ENCODE peak calls at places on chromosomes 3 and 15, in four cellular contexts. O, E, J and K are unnamed samples. For H3K4me1, the result is how much of the 10 kb centered on the place peaks cover.

GRCh38 chr3:116951610-116952009 is 242.0 kb downstream of the TUSC7 start:
- DNase-seq in J (no peak), E (no peak), O (no peak), K (no peak)

GRCh38 chr3:24237971-24238767 is 256.5 kb downstream of the THRB start:
- DNase-seq in O (no peak), E (peak), J (no peak), K (no peak)

GRCh38 chr3:49469037-49469875 is 811 bp upstream of the DAG1 start:
- DNase-seq in J (peak), E (peak), O (peak), K (peak)

GRCh38 chr3:149585401-149585726 is 72.5 kb downstream of the WWTR1 start:
- DNase-seq in E (no peak), O (no peak), J (no peak), K (no peak)

GRCh38 chr3:118196183-118196582 is 838.5 kb downstream of the IGSF11 start:
- DNase-seq in E (no peak), O (no peak), J (no peak), K (no peak)

GRCh38 chr3:23834082-23834870 is 28.5 kb downstream of the UBE2E1 start:
- DNase-seq in O (no peak), J (no peak), E (peak), K (no peak)

GRCh38 chr3:179687967-179688535 is 35.2 kb downstream of the USP13 start:
- DNase-seq in J (no peak), O (no peak), E (no peak), K (no peak)

GRCh38 chr3:59185586-59186381 is 136.0 kb upstream of the CFAP20DC start:
- DNase-seq in E (peak), J (no peak), O (no peak), K (no peak)

GRCh38 chr3:51137715-51138114 is 247.4 kb upstream of the MANF start:
- DNase-seq in J (no peak), E (no peak), O (no peak), K (no peak)

GRCh38 chr3:126259411-126260391 is 79.3 kb upstream of the ALDH1L1 start:
- DNase-seq in E (peak), O (peak), J (peak), K (no peak)

GRCh38 chr3:79521221-79521848 is 246.5 kb downstream of the ROBO1 start:
- DNase-seq in O (no peak), E (peak), J (no peak), K (no peak)

GRCh38 chr3:149630806-149631205 is 27.0 kb downstream of the WWTR1 start:
- DNase-seq in E (no peak), J (no peak), O (no peak), K (no peak)

GRCh38 chr3:135565481-135565880 is 400.0 kb upstream of the PPP2R3A start:
- DNase-seq in E (peak), O (no peak), J (no peak), K (no peak)

DNA sequence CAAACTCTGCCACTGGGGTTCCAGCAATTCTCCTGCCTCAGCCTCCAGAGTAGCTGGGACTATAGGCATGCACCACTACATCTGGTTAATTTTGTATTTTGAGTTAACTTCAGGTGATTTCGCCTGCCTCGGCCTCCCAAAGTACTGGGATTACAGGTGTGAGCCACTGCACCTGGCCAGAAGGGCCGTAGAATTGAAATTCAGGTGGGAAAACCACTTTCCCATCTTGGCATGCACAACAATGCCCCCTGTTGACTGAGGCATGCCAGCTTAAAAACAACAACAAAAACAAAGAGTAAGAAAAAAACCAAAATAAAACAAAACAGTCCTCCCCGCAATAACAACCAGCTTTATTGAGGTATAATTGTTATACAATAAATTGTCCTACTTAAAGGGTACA is 32.6 kb upstream of the RAB11A start:
- DNase-seq in J (no peak), O (no peak), E (no peak), K (no peak)
- H3K4me1 ChIP-seq in J (under half), O (under half), E (under half), K (under half)

GRCh38 chr3:42022355-42022754 is 60.5 kb upstream of the ULK4 start:
- DNase-seq in J (no peak), O (no peak), E (no peak), K (no peak)
- H3K27ac ChIP-seq in J (no peak), O (no peak), E (no peak), K (peak)

DNA sequence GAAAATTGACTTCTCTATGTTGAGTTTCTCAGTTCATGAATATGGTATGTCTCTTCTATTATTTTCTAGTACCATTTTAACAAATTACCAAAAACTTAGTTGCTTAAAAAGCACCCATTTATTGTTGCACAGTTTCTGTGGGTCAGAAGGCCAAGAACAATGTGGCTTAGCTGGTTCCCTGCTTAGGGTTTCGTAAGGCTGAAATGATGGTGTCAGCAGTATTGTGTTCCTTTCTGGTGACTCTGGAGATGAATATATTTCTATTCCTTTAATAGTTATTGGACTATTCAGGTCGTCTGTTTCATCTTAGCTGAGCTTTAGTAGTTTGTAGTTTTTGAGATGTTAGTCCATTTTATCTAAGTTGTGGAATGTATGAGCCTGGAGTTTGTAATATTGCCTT is 44.9 kb downstream of the IL1RAP start:
- DNase-seq in O (no peak), E (no peak), J (no peak), K (no peak)
- H3K4me1 ChIP-seq in O (under half), E (under half), J (under half), K (under half)

GRCh38 chr3:155281892-155282291 is 11.6 kb downstream of the STRIT1 start:
- DNase-seq in J (no peak), O (no peak), E (peak), K (no peak)

GRCh38 chr3:155285936-155286335 is 7.5 kb downstream of the STRIT1 start:
- DNase-seq in E (no peak), J (no peak), O (no peak), K (no peak)

GRCh38 chr3:155286745-155287144 is 6.7 kb downstream of the STRIT1 start:
- DNase-seq in O (no peak), J (no peak), E (peak), K (no peak)

GRCh38 chr3:155282416-155283091 is 10.9 kb downstream of the STRIT1 start:
- DNase-seq in O (no peak), E (peak), J (no peak), K (no peak)

GRCh38 chr3:155283092-155284056 is 10.1 kb downstream of the STRIT1 start:
- DNase-seq in O (no peak), E (no peak), J (no peak), K (no peak)
- H3K27ac ChIP-seq in O (no peak), E (peak), J (no peak), K (no peak)

GRCh38 chr3:175670572-175670971 is 811.4 kb downstream of the NAALADL2 start:
- DNase-seq in O (no peak), J (no peak), E (peak), K (no peak)

GRCh38 chr3:175668300-175668699 is 809.2 kb downstream of the NAALADL2 start:
- DNase-seq in E (peak), O (no peak), J (no peak), K (no peak)

DNA sequence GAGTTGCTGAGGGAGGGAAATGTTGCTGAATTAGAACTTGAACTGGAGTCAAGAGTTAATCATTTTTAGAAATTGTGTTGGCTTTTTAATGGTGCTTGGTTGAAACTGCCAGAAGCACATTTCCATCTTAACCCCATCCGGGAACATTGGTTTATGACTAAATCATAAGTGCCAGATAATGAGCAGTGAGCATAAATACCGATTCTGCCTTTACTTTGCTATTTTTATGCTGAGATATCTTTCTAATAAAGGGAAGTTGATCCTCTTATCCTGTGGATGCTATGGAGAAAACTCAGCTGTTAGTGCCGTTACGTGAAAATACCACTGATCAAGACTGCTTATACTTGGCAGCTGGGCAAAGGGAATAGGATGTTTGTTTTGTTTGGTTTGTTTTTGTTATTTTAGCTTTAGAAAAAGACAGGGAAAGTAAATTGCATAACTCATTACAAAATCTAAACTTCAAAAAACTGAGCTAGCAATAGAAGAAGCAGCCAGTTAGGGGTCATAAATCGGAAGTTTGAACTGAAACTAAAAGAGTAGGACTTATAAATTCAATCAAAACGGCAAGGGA is 813.1 kb downstream of the NAALADL2 start:
- DNase-seq in O (no peak), E (peak), J (no peak), K (no peak)
- H3K4me1 ChIP-seq in O (under half), E (under half), J (under half), K (under half)

DNA sequence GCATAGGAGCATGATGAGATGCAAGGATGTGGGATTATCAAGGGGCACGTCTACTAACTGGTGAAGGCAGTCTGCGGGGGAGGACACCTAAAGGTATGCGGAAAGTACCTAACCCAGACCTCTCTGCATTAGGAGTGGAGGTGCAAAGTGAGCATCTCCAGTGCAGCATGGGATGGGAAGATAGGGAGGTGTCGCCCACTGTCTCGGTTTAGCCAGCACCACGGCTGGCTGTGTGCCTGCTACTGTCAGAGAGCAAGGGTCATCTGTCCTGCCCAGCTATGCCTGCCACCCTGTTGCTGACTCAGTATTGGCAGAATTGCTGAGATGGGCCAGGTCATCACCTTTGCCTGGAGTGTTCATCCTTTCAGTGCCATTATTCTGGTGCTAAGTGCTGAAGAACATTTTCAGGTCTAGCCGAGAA is 40.1 kb downstream of the OXNAD1 start:
- DNase-seq in O (no peak), J (no peak), E (no peak), K (no peak)
- H3K27ac ChIP-seq in O (no peak), J (no peak), E (no peak), K (no peak)

DNA sequence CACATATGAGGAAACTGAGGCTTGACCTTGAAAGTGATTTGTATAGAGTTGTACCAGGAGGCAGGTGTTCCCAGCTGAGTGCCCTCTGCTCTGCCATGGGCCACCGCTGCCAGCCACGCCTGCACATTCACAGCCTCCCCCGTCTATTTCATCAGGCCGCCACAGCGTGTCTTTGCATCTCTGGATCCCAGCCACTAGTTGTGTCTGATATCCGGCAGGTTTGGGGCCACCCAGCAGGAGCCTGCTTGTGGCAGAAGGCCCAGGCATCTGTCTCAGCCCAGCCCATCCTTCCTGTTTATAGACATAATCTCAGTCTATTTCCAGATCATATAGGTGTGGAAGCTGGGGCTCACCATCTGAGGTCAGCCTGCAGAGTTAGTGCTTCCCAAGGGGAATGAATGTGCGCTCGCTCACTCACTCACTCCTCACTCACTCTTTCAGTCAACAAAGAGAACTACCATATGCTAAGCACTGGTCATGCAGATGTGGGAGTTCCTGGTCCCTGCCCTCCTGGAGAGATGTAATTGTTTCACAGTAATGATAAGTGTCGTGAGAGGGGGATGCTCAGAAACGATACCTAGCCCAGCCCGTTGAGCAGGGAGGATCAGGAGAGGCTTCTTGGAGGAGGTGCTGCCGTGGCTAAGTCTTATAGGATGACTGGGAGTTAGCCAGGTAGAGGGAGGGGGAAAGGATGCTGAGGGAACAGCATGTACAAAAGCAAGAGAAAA is 60.6 kb downstream of the FGD5 start:
- DNase-seq in J (peak), O (peak), E (no peak), K (no peak)
- H3K4me1 ChIP-seq in J (under half), O (under half), E (under half), K (under half)

DNA sequence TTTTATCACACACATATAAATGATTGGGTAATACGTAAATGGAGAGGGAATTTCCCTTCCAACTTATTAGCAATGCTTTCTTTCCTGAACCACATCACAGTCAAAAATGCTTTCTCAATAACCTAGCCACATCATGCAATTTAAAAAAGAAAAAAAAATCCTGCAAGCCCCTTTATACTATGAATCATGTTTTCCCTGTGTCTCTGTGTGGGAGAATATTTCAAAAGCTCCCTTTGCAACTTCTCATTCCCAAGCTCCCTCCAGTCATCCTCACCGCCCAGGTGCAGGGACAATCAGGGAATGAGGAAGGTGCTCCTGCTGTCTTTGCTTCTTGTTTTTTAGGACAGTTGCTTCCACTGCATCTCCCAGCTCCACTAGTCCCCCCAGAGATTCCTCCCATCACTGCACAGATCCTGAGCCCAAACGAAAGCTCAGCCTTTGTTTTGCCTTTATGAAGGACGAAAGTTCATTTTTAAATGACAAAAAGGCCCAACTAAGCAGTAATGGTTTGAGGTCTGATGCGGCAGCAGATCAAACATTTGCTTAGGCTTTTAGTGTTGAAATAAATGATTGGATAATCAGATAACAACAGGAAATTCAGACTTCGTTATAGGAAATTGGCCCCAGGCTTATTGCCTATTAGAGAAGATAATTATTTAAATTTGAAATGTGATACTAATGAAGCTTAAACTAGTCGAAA is 47.8 kb upstream of the ADGRG7 start:
- DNase-seq in O (no peak), E (peak), J (no peak), K (no peak)
- H3K27ac ChIP-seq in O (no peak), E (peak), J (no peak), K (no peak)